ENCODE peak calls at places on chromosomes 2 and 18, in four cellular contexts. P, Y, F and A are unnamed samples.

GRCh38 chr2:52141076-52141475 is 1109.1 kb upstream of the NRXN1 start:
- DNase-seq in P (no peak), Y (no peak), F (no peak), A (no peak)

GRCh38 chr2:8794923-8795825 is 42.2 kb downstream of the KIDINS220 start:
- DNase-seq in P (no peak), Y (no peak), F (no peak), A (no peak)

GRCh38 chr2:57869763-57870344 is 176.8 kb upstream of the VRK2 start:
- DNase-seq in P (no peak), Y (no peak), F (no peak), A (no peak)

GRCh38 chr18:46591821-46592391 is 65.1 kb downstream of the LOXHD1 start:
- DNase-seq in P (peak; percentile 17), Y (peak; percentile 13), F (no peak), A (no peak)

GRCh38 chr18:52620926-52621439 is 281.0 kb downstream of the DCC start:
- DNase-seq in P (no peak), Y (no peak), F (no peak), A (no peak)

GRCh38 chr2:145184741-145185671 is 665.1 kb upstream of the ZEB2 start:
- DNase-seq in P (no peak), Y (no peak), F (no peak), A (no peak)

GRCh38 chr2:95346236-95346737 is 49.1 kb downstream of the KCNIP3 start:
- DNase-seq in P (peak; percentile 78), Y (no peak), F (no peak), A (peak; percentile 61)

GRCh38 chr2:147331790-147332419 is 512.9 kb upstream of the ACVR2A start:
- DNase-seq in P (peak; percentile 2), Y (peak; percentile 5), F (no peak), A (peak; percentile 21)

GRCh38 chr18:55635439-55635838 is 47.4 kb upstream of the TCF4 start:
- DNase-seq in P (no peak), Y (no peak), F (no peak), A (no peak)
- TF ChIP-seq FOXK2 in P (no peak), Y (no peak), F (no peak), A (no peak)

GRCh38 chr2:238143239-238143951 is 4.9 kb downstream of the KLHL30 start:
- DNase-seq in P (no peak), Y (no peak), F (no peak), A (no peak)
- TF ChIP-seq FOXM1 in P (no peak), Y (no peak), F (no peak), A (no peak)

GRCh38 chr2:172664766-172665165 is 70.9 kb upstream of the RAPGEF4 start:
- DNase-seq in P (no peak), Y (no peak), F (no peak), A (no peak)

GRCh38 chr2:172672114-172672513 is 63.5 kb upstream of the RAPGEF4 start:
- DNase-seq in P (no peak), Y (no peak), F (no peak), A (no peak)

GRCh38 chr2:172672999-172673726 is 62.5 kb upstream of the RAPGEF4 start:
- DNase-seq in P (no peak), Y (no peak), F (no peak), A (no peak)

GRCh38 chr2:172671506-172671905 is 64.1 kb upstream of the RAPGEF4 start:
- DNase-seq in P (no peak), Y (no peak), F (no peak), A (no peak)

GRCh38 chr2:172667926-172668325 is 67.7 kb upstream of the RAPGEF4 start:
- DNase-seq in P (no peak), Y (no peak), F (no peak), A (no peak)
- TF ChIP-seq FOXK2 in P (no peak), Y (no peak), F (no peak), A (no peak)

DNA sequence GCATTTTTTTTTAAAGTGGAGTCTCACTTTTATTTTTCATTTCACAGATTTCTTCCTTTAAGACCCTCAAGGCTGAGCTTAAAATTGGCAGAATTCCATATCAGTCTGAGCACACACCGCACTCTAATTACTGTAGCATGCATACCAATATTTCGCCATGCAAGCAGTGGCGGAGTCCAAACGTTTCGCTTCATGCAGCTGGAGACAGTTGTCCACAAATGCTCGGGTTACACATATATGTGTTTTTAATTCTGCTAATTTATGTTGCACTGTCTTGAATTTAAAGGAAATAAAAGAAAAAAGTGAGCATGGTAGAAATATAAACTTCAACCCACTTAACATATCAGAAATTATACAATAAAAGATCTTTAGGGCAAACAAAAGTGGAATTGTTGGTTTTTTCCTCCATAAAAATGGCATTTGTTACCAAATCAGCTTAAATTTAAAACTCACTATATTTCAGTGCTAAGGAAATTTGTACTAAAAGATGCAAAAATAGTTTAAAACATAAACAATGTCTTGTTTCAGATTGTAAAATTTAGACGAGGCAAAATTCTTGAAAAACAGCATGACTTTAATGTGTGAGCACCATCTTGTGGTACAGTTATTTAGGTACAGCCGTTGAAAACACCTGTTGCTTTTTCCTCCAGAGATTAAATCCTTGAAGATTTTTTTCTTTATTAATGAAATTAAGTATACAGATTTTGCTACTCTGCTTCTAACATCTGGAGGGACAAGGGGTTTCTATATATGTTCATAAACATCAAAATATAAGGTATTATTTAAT is 24.1 kb upstream of the KANSL1L start:
- DNase-seq in P (peak; percentile 36), Y (peak; percentile 51), F (no peak), A (peak; percentile 30)
- TF ChIP-seq FOXM1 in P (no peak), Y (no peak), F (no peak), A (no peak)

DNA sequence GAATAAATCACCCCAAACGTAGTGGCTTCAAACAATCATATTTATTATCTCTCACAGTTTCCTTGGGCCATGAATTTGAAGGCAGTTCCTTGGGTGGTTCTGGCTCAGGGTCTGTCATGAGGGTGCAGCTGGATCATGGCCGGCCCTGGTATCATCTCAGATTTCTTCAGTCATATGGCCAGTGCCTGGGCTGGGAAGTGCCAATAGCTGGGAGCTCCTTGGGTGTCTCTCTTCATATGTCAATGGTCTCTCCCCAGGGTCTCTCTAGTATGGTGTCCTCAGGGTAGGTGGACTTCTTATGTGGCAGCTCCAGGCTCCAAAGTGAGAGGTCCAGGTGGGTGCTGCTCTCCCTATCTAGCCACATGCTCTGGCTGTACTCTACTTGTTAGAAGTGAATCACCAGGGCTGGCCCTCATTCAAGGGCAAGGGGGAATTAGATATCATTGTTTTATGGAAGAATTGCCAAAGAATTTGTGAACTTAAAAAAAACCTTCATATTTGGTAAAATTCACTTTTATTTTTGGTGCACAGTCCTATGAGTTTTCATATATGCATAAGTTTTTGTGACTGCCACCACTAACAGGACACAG is 15.4 kb downstream of the FHOD3 start:
- DNase-seq in P (no peak), Y (no peak), F (no peak), A (no peak)
- TF ChIP-seq FOXK2 in P (no peak), Y (no peak), F (no peak), A (no peak)

GRCh38 chr2:121340926-121341325 is 55.9 kb upstream of the TFCP2L1 start:
- DNase-seq in P (no peak), Y (no peak), F (no peak), A (no peak)

GRCh38 chr2:121334581-121335293 is 49.7 kb upstream of the TFCP2L1 start:
- DNase-seq in P (no peak), Y (peak; percentile 62), F (no peak), A (no peak)

GRCh38 chr2:121335294-121336290 is 50.6 kb upstream of the TFCP2L1 start:
- DNase-seq in P (peak; percentile 14), Y (no peak), F (no peak), A (no peak)

GRCh38 chr2:121336528-121337294 is 51.7 kb upstream of the TFCP2L1 start:
- DNase-seq in P (no peak), Y (no peak), F (no peak), A (no peak)

GRCh38 chr2:121338281-121338680 is 53.3 kb upstream of the TFCP2L1 start:
- DNase-seq in P (peak; percentile 8), Y (no peak), F (no peak), A (no peak)
- TF ChIP-seq FOXM1 in P (no peak), Y (no peak), F (no peak), A (no peak)

DNA sequence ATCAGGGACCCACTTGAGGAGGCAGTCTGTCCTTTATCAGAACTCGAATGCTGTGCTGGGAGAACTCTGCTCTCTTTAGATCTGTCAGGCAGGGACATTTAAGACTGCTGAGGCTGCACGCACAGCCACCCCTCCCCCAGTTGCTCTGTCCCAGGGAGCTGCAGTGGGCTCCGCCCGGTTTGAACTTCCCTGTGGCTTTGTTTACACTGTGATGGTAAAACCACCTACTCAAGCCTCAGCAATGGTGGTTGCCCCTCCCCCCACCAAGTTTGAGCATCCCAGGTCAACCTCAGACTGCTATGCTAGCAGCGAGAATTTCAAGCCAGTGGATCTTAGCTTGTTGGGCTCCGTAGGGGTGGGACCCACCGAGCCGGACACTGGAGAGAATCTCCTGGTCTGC is 11.8 kb upstream of the LHCGR start:
- DNase-seq in P (peak; percentile 11), Y (no peak), F (no peak), A (no peak)
- TF ChIP-seq FOXK2 in P (no peak), Y (no peak), F (no peak), A (no peak)